ENCODE peak calls at places on chromosomes 12 and 14, in ten cellular contexts. D is D341Med, H is mesenteric fat pad, N is LHCN-M2, J is HCEC 1CT, P is fibroblast of lung, L is LoVo, S is activated T-cell treated with anti-CD3 and anti-CD28 coated beads for 24 hours, T is cerebellar cortex, F is lung. Y is an unnamed sample.

GRCh38 chr14:37596790-37597189 is 1.4 kb downstream of the TTC6 start:
- DNase-seq in D (no peak), H (no peak), N (no peak), J (no peak), P (no peak), L (no peak), S (no peak), T (no peak), F (no peak), Y (no peak)

GRCh38 chr14:35254736-35255135 is 37.4 kb upstream of the PSMA6 start:
- DNase-seq in D (no peak), H (no peak), N (no peak), J (no peak), P (no peak), L (no peak), S (peak; percentile 15), T (no peak), F (no peak), Y (no peak)

GRCh38 chr12:49059385-49060232 is 985 bp downstream of the KMT2D start:
- DNase-seq in D (peak; percentile 45), H (no peak), N (no peak), J (no peak), P (peak; percentile 25), L (no peak), S (no peak), T (no peak), F (no peak), Y (no peak)

GRCh38 chr12:109831929-109832328 is 1.3 kb downstream of the TRPV4 start:
- DNase-seq in D (no peak), H (no peak), N (no peak), J (no peak), P (no peak), L (no peak), S (no peak), T (no peak), F (no peak), Y (no peak)

GRCh38 chr14:101177301-101178055 is 274.0 kb upstream of the RTL1 start:
- DNase-seq in D (no peak), H (peak; percentile 73), N (no peak), J (no peak), P (no peak), L (no peak), S (no peak), T (no peak), F (no peak), Y (no peak)

GRCh38 chr14:26191666-26192065 is 406.2 kb downstream of the NOVA1 start:
- DNase-seq in D (no peak), H (no peak), N (no peak), J (no peak), P (peak; percentile 6), L (no peak), S (no peak), T (no peak), F (no peak), Y (no peak)

GRCh38 chr12:77615331-77615730 is 215.4 kb upstream of the NAV3 start:
- DNase-seq in D (no peak), H (no peak), N (peak; percentile 29), J (peak; percentile 3), P (no peak), L (no peak), S (no peak), T (no peak), F (no peak), Y (no peak)

GRCh38 chr12:42477931-42478330 is 111.6 kb downstream of the PRICKLE1 start:
- DNase-seq in D (no peak), H (no peak), N (no peak), J (no peak), P (peak; percentile 47), L (no peak), S (no peak), T (no peak), F (no peak), Y (no peak)

GRCh38 chr14:69612014-69612758 is 790 bp downstream of the SUSD6 start:
- DNase-seq in D (peak; percentile 68), H (no peak), N (no peak), J (peak; percentile 19), P (peak; percentile 29), L (peak; percentile 37), S (no peak), T (no peak), F (no peak), Y (peak; percentile 54)

GRCh38 chr12:27780612-27781408 is 774 bp upstream of the MANSC4 start:
- DNase-seq in D (no peak), H (no peak), N (peak; percentile 49), J (peak; percentile 56), P (peak; percentile 69), L (peak; percentile 63), S (no peak), T (peak; percentile 22), F (peak; percentile 47), Y (peak; percentile 18)

GRCh38 chr14:86052868-86053267 is 522.9 kb downstream of the FLRT2 start:
- DNase-seq in D (no peak), H (no peak), N (no peak), J (no peak), P (no peak), L (no peak), S (no peak), T (no peak), F (no peak), Y (no peak)

GRCh38 chr12:70962226-70962794 is 41.8 kb upstream of the PTPRR start:
- DNase-seq in D (no peak), H (no peak), N (no peak), J (no peak), P (no peak), L (no peak), S (no peak), T (no peak), F (no peak), Y (no peak)

GRCh38 chr12:13350946-13351345 is 154.4 kb downstream of the EMP1 start:
- DNase-seq in D (no peak), H (no peak), N (no peak), J (no peak), P (no peak), L (no peak), S (no peak), T (no peak), F (no peak), Y (no peak)

GRCh38 chr14:49512147-49512551 is 74.0 kb downstream of the RPS29 start:
- DNase-seq in D (no peak), H (no peak), N (peak; percentile 96), J (peak; percentile 36), P (peak; percentile 95), L (peak; percentile 46), S (no peak), T (no peak), F (no peak), Y (no peak)

GRCh38 chr12:132560421-132560830 is 50.0 kb downstream of the LRCOL1 start:
- DNase-seq in D (peak; percentile 75), H (no peak), N (no peak), J (no peak), P (no peak), L (peak; percentile 37), S (no peak), T (no peak), F (no peak), Y (no peak)

GRCh38 chr12:50415899-50416479 is 15.3 kb downstream of the LARP4 start:
- DNase-seq in D (no peak), H (no peak), N (no peak), J (no peak), P (no peak), L (no peak), S (no peak), T (no peak), F (no peak), Y (no peak)

GRCh38 chr12:49070971-49071370 is 1.2 kb upstream of the RHEBL1 start:
- DNase-seq in D (no peak), H (no peak), N (no peak), J (no peak), P (no peak), L (no peak), S (no peak), T (no peak), F (no peak), Y (no peak)

GRCh38 chr14:92511472-92512247 is 1.9 kb upstream of the RIN3 start:
- DNase-seq in D (no peak), H (peak; percentile 71), N (peak; percentile 67), J (peak; percentile 92), P (peak; percentile 94), L (peak; percentile 86), S (no peak), T (no peak), F (peak; percentile 35), Y (no peak)

GRCh38 chr14:67010602-67011001 is 178.6 kb upstream of the GARIN2 start:
- DNase-seq in D (no peak), H (no peak), N (no peak), J (no peak), P (no peak), L (no peak), S (no peak), T (no peak), F (no peak), Y (no peak)

GRCh38 chr14:70646705-70647104 is 5.0 kb downstream of the TTC9 start:
- DNase-seq in D (no peak), H (no peak), N (no peak), J (no peak), P (no peak), L (no peak), S (no peak), T (no peak), F (no peak), Y (no peak)

Y was measured in dorsolateral prefrontal cortex.